ENCODE peak calls at places on chromosomes 11 and 22, in eight cellular contexts. V is kidney glomerular epithelial cell, Z is kidney tubule cell, C is astrocyte of the cerebellum, N is ovary, W is SHP77 treated with DMSO at 0.1 percent for 48 hours, L is upper lobe of left lung, U is GM10248. F is an unnamed sample.

GRCh38 chr11:45366196-45366595 is 80.1 kb upstream of the SYT13 start:
- DNase-seq in Z (no peak), L (no peak), U (no peak), V (no peak), C (no peak), W (no peak), N (no peak), F (no peak)

GRCh38 chr22:29344137-29344536 is 28.6 kb upstream of the RASL10A start:
- DNase-seq in L (no peak), U (no peak), C (peak; percentile 93), Z (peak; percentile 96), N (peak; percentile 49), W (no peak), V (peak; percentile 96), F (no peak)

GRCh38 chr11:92728628-92729027 is 240.8 kb upstream of the MTNR1B start:
- DNase-seq in W (no peak), V (no peak), U (no peak), N (no peak), C (no peak), L (no peak), Z (no peak), F (no peak)

GRCh38 chr22:35352214-35353111 is 28.4 kb upstream of the HMOX1 start:
- DNase-seq in N (no peak), L (peak; percentile 79), W (peak; percentile 64), Z (peak; percentile 75), C (no peak), U (peak; percentile 59), V (no peak), F (no peak)

GRCh38 chr11:31375866-31376265 is 6.2 kb downstream of the DNAJC24 start:
- DNase-seq in C (no peak), L (no peak), V (no peak), Z (no peak), U (no peak), N (no peak), W (no peak), F (no peak)

GRCh38 chr11:6204708-6205107 is 649 bp upstream of the C11orf42 start:
- DNase-seq in L (no peak), V (no peak), N (no peak), Z (no peak), C (no peak), W (no peak), U (no peak), F (no peak)

GRCh38 chr11:89433278-89433677 is 57.9 kb downstream of the NOX4 start:
- DNase-seq in U (no peak), N (no peak), V (no peak), Z (no peak), L (no peak), C (no peak), W (no peak), F (no peak)

GRCh38 chr11:119218141-119218878 is 12.2 kb downstream of the CBL start:
- DNase-seq in C (peak; percentile 61), W (no peak), U (no peak), N (no peak), L (no peak), V (peak; percentile 78), Z (peak; percentile 97), F (no peak)

GRCh38 chr11:63874511-63874910 is 35.6 kb downstream of the MARK2 start:
- DNase-seq in V (no peak), Z (no peak), N (no peak), L (no peak), W (no peak), C (no peak), U (no peak), F (no peak)

GRCh38 chr11:75565221-75565814 is 3.3 kb downstream of the SERPINH1 start:
- DNase-seq in U (no peak), L (no peak), C (no peak), W (no peak), Z (peak; percentile 89), V (peak; percentile 84), N (peak; percentile 53), F (no peak)

GRCh38 chr22:37640591-37641250 is 1.3 kb downstream of the SH3BP1 start:
- DNase-seq in L (no peak), Z (no peak), W (no peak), U (no peak), N (no peak), V (no peak), C (no peak), F (no peak)

GRCh38 chr11:128494418-128495332 is 92.7 kb downstream of the ETS1 start:
- DNase-seq in U (no peak), L (no peak), N (no peak), V (no peak), W (no peak), Z (no peak), C (no peak), F (no peak)

GRCh38 chr11:119028346-119029068 is 2.2 kb downstream of the SLC37A4 start:
- DNase-seq in Z (peak; percentile 36), V (no peak), C (no peak), L (no peak), U (no peak), N (no peak), W (no peak), F (no peak)

GRCh38 chr11:15289718-15290117 is 175.0 kb downstream of the INSC start:
- DNase-seq in L (no peak), Z (no peak), U (no peak), N (no peak), C (no peak), V (no peak), W (no peak), F (no peak)

GRCh38 chr22:39718206-39718605 is 147.7 kb downstream of the CACNA1I start:
- DNase-seq in L (no peak), Z (no peak), N (no peak), V (no peak), U (no peak), C (no peak), W (no peak), F (no peak)

GRCh38 chr22:19691721-19692341 is 22.5 kb upstream of the SEPTIN5 start:
- DNase-seq in Z (peak; percentile 82), V (peak; percentile 37), U (no peak), L (peak; percentile 36), C (peak; percentile 15), N (no peak), W (no peak), F (no peak)

GRCh38 chr11:59668188-59668949 is 468 bp downstream of the PATL1 start:
- DNase-seq in V (peak; percentile 54), U (peak; percentile 65), L (no peak), N (peak; percentile 30), Z (peak; percentile 71), W (no peak), C (no peak), F (peak; percentile 31)

GRCh38 chr11:70532066-70532440 is 133.7 kb downstream of the CTTN start:
- DNase-seq in U (no peak), C (no peak), V (no peak), N (no peak), Z (peak; percentile 16), L (no peak), W (no peak), F (no peak)

GRCh38 chr11:130214861-130215530 is 55.4 kb downstream of the ST14 start:
- DNase-seq in U (no peak), Z (no peak), W (no peak), N (peak; percentile 2), V (no peak), L (no peak), C (no peak), F (no peak)

GRCh38 chr11:37718431-37718999 is 1120.5 kb upstream of the RAG2 start:
- DNase-seq in C (no peak), V (no peak), U (no peak), L (no peak), W (no peak), N (no peak), Z (no peak), F (no peak)

GRCh38 chr11:100760766-100761165 is 73.7 kb downstream of the ARHGAP42 start:
- DNase-seq in N (no peak), C (no peak), Z (no peak), L (no peak), W (no peak), U (no peak), V (no peak), F (no peak)

GRCh38 chr22:50082961-50083461 is 2.2 kb downstream of the MLC1 start:
- DNase-seq in U (no peak), Z (no peak), W (no peak), C (no peak), L (no peak), N (no peak), V (no peak), F (no peak)

GRCh38 chr11:15159085-15159484 is 44.4 kb downstream of the INSC start:
- DNase-seq in U (peak; percentile 24), C (no peak), V (peak; percentile 25), L (no peak), Z (peak; percentile 42), W (no peak), N (no peak), F (no peak)

GRCh38 chr11:73379189-73379880 is 3.1 kb downstream of the RELT start:
- DNase-seq in V (no peak), C (no peak), N (no peak), U (no peak), L (no peak), Z (no peak), W (no peak), F (no peak)

F was measured in GM12864.